ENCODE peak calls at places on chromosomes 3 and 15, in five cellular contexts. One of them, this sample, is unnamed.

GRCh38 chr3:45693941-45694521 is 4.8 kb downstream of the SACM1L start:
- DNase-seq in Karpas-422: no peak
- DNase-seq in mammary epithelial cell: peak
- DNase-seq in neuronal stem cell: no peak
- DNase-seq in GM23248: peak
- DNase-seq in this sample: peak

GRCh38 chr15:40441736-40442531 is 1.2 kb downstream of the BAHD1 start:
- DNase-seq in Karpas-422: peak
- DNase-seq in mammary epithelial cell: no peak
- DNase-seq in neuronal stem cell: no peak
- DNase-seq in GM23248: peak
- DNase-seq in this sample: no peak

GRCh38 chr3:122324871-122325323 is at the start of gene CSTA:
- DNase-seq in Karpas-422: no peak
- DNase-seq in mammary epithelial cell: peak
- DNase-seq in neuronal stem cell: no peak
- DNase-seq in GM23248: peak
- DNase-seq in this sample: no peak

GRCh38 chr3:130692455-130692854 is 54.2 kb downstream of the PIK3R4 start:
- DNase-seq in Karpas-422: no peak
- DNase-seq in mammary epithelial cell: peak
- DNase-seq in neuronal stem cell: no peak
- DNase-seq in GM23248: no peak
- DNase-seq in this sample: no peak

GRCh38 chr3:182148360-182148759 is 436.6 kb downstream of the SOX2 start:
- DNase-seq in Karpas-422: no peak
- DNase-seq in mammary epithelial cell: no peak
- DNase-seq in neuronal stem cell: no peak
- DNase-seq in GM23248: no peak
- DNase-seq in this sample: no peak

GRCh38 chr3:120559228-120560061 is 36.7 kb upstream of the NDUFB4 start:
- DNase-seq in Karpas-422: no peak
- DNase-seq in mammary epithelial cell: peak
- DNase-seq in neuronal stem cell: peak
- DNase-seq in GM23248: peak
- DNase-seq in this sample: no peak

GRCh38 chr3:190318666-190319065 is 3.6 kb downstream of the CLDN1 start:
- DNase-seq in Karpas-422: no peak
- DNase-seq in mammary epithelial cell: no peak
- DNase-seq in neuronal stem cell: no peak
- DNase-seq in GM23248: no peak
- DNase-seq in this sample: no peak

GRCh38 chr3:111080357-111080937 is 8.8 kb downstream of the NECTIN3 start:
- DNase-seq in Karpas-422: peak
- DNase-seq in mammary epithelial cell: peak
- DNase-seq in neuronal stem cell: no peak
- DNase-seq in GM23248: peak
- DNase-seq in this sample: peak

GRCh38 chr15:79170256-79170664 is 79.7 kb upstream of the RASGRF1 start:
- DNase-seq in Karpas-422: no peak
- DNase-seq in mammary epithelial cell: peak
- DNase-seq in neuronal stem cell: no peak
- DNase-seq in GM23248: peak
- DNase-seq in this sample: no peak
- H3K9ac ChIP-seq in Karpas-422: no peak
- H3K9ac ChIP-seq in mammary epithelial cell: no peak
- H3K9ac ChIP-seq in neuronal stem cell: no peak
- H3K9ac ChIP-seq in GM23248: peak
- H3K9ac ChIP-seq in this sample: no peak

DNA sequence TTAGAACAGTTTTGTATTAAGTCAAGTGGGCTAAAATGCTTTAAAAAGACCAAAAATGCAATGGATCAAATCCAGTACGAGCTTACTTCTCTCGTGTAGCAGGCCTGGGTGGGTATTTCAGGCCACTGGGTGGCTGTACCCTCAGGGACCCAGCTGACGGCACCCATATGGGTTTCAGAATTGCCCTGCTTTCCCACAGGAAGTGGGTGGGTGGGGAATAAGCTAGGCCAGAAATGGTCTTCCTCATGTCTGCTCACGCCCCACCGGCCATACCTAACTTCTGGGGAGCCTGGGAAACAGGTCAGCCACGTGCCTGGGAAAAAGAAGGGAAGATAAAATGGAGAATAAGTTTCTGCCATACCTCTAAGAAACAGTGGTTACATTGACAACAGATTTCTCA is 20.3 kb downstream of the GPR160 start:
- DNase-seq in Karpas-422: peak
- DNase-seq in mammary epithelial cell: no peak
- DNase-seq in neuronal stem cell: no peak
- DNase-seq in GM23248: no peak
- DNase-seq in this sample: no peak
- H3K4me3 ChIP-seq in Karpas-422: peak
- H3K4me3 ChIP-seq in mammary epithelial cell: no peak
- H3K4me3 ChIP-seq in neuronal stem cell: no peak
- H3K4me3 ChIP-seq in GM23248: no peak
- H3K4me3 ChIP-seq in this sample: peak

GRCh38 chr15:75082689-75083088 is 59.3 kb downstream of the PPCDC start:
- DNase-seq in Karpas-422: no peak
- DNase-seq in mammary epithelial cell: no peak
- DNase-seq in neuronal stem cell: no peak
- DNase-seq in GM23248: no peak
- DNase-seq in this sample: no peak

GRCh38 chr15:75076277-75076676 is 52.9 kb downstream of the PPCDC start:
- DNase-seq in Karpas-422: no peak
- DNase-seq in mammary epithelial cell: no peak
- DNase-seq in neuronal stem cell: no peak
- DNase-seq in GM23248: no peak
- DNase-seq in this sample: no peak

GRCh38 chr15:75081150-75081549 is 57.8 kb downstream of the PPCDC start:
- DNase-seq in Karpas-422: no peak
- DNase-seq in mammary epithelial cell: no peak
- DNase-seq in neuronal stem cell: no peak
- DNase-seq in GM23248: no peak
- DNase-seq in this sample: no peak
- H3K9ac ChIP-seq in Karpas-422: no peak
- H3K9ac ChIP-seq in mammary epithelial cell: no peak
- H3K9ac ChIP-seq in neuronal stem cell: no peak
- H3K9ac ChIP-seq in GM23248: no peak
- H3K9ac ChIP-seq in this sample: no peak

DNA sequence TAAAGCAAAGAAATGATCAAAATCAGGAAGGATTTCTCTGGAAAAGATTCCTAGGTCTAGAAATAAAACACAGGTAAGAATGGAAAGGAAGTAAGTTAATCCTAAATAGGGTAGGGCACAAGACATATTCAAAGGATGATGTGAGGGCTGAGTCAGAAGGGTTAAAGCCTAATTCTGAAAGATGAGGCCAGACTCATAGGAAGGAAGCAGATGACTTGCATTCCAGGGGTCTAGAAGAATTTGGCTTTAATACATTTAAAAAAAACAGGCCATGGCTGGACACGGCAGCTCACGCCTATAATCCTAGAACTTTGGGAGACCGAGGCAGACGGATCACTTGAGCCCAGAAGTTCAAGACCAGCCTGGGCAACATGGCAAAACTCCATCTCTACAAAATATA is 3.2 kb downstream of the SSR3 start:
- DNase-seq in Karpas-422: no peak
- DNase-seq in mammary epithelial cell: peak
- DNase-seq in neuronal stem cell: no peak
- DNase-seq in GM23248: peak
- DNase-seq in this sample: no peak
- H3K4me3 ChIP-seq in Karpas-422: no peak
- H3K4me3 ChIP-seq in mammary epithelial cell: peak
- H3K4me3 ChIP-seq in neuronal stem cell: no peak
- H3K4me3 ChIP-seq in GM23248: peak
- H3K4me3 ChIP-seq in this sample: peak

GRCh38 chr15:100249096-100249815 is 92.5 kb downstream of the ADAMTS17 start:
- DNase-seq in Karpas-422: no peak
- DNase-seq in mammary epithelial cell: no peak
- DNase-seq in neuronal stem cell: no peak
- DNase-seq in GM23248: no peak
- DNase-seq in this sample: no peak
- H3K9ac ChIP-seq in Karpas-422: no peak
- H3K9ac ChIP-seq in mammary epithelial cell: no peak
- H3K9ac ChIP-seq in neuronal stem cell: no peak
- H3K9ac ChIP-seq in GM23248: no peak
- H3K9ac ChIP-seq in this sample: no peak

DNA sequence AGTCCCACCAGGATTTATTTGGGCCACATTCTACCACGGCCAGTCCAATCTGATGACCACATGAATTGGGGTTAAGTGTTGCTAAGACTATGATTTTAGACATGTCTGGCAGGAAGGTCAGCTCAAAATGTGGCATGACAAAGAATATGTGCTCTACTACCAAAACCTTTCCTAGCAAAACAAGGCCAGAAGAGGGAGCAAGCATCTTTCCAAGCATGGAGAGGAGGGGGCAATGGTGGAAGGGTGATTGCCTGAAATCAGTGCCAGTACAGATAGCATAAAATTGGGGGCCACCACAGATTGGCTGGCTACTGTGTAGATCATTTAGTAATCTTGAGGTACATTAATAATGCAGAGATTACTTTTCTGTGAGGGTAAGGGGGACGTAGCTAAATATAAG is 43.2 kb downstream of the TMEM39A start:
- DNase-seq in Karpas-422: no peak
- DNase-seq in mammary epithelial cell: no peak
- DNase-seq in neuronal stem cell: no peak
- DNase-seq in GM23248: no peak
- DNase-seq in this sample: no peak
- H3K4me3 ChIP-seq in Karpas-422: no peak
- H3K4me3 ChIP-seq in mammary epithelial cell: no peak
- H3K4me3 ChIP-seq in neuronal stem cell: no peak
- H3K4me3 ChIP-seq in GM23248: no peak
- H3K4me3 ChIP-seq in this sample: no peak

DNA sequence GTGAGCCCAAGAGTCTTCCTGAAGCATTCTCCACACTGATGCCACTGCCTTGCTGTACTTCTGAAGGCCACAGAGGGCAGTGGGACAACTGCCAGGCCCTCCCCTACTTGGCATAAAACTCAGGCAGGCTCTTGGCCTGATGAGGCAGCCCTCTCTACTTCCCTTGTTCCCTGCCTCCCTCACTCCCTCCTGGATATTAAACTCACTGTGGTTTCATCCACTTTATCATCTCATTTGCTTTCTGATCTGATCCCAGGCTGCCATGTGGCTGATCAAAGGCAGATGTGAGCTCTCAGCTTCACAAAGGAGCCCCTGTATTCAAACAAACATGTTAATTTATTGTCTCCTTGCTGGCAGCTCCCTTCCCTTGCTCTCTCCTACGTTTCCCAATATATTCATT is 533.5 kb downstream of the IGSF11 start:
- DNase-seq in Karpas-422: peak
- DNase-seq in mammary epithelial cell: peak
- DNase-seq in neuronal stem cell: no peak
- DNase-seq in GM23248: no peak
- DNase-seq in this sample: no peak
- H3K9ac ChIP-seq in Karpas-422: no peak
- H3K9ac ChIP-seq in mammary epithelial cell: no peak
- H3K9ac ChIP-seq in neuronal stem cell: no peak
- H3K9ac ChIP-seq in GM23248: no peak
- H3K9ac ChIP-seq in this sample: no peak

This sample was measured in MM.1S.